ENCODE peak calls at places on chromosomes 4 and X, in seven cellular contexts. One of them, this sample, is unnamed.

GRCh38 chr4:40546506-40546905 is 83.2 kb downstream of the RBM47 start:
- DNase-seq in uterus: no peak
- DNase-seq in A549: no peak
- DNase-seq in stomach: peak
- DNase-seq in esophagus muscularis mucosa: no peak
- DNase-seq in Peyer's patch: peak
- DNase-seq in adrenal gland: no peak
- DNase-seq in this sample: no peak

GRCh38 chr4:141465151-141465550 is 171.2 kb upstream of the IL15 start:
- DNase-seq in uterus: no peak
- DNase-seq in A549: no peak
- DNase-seq in stomach: no peak
- DNase-seq in esophagus muscularis mucosa: no peak
- DNase-seq in Peyer's patch: no peak
- DNase-seq in adrenal gland: no peak
- DNase-seq in this sample: no peak

GRCh38 chrX:18272222-18272621 is 51.5 kb upstream of the BEND2 start:
- DNase-seq in uterus: no peak
- DNase-seq in A549: no peak
- DNase-seq in stomach: no peak
- DNase-seq in esophagus muscularis mucosa: no peak
- DNase-seq in Peyer's patch: no peak
- DNase-seq in adrenal gland: no peak
- DNase-seq in this sample: no peak

GRCh38 chr4:169774466-169775445 is 17.0 kb upstream of the HPF1 start:
- DNase-seq in uterus: no peak
- DNase-seq in A549: no peak
- DNase-seq in stomach: no peak
- DNase-seq in esophagus muscularis mucosa: peak
- DNase-seq in Peyer's patch: no peak
- DNase-seq in adrenal gland: no peak
- DNase-seq in this sample: no peak

GRCh38 chrX:109350621-109351020 is 131.3 kb downstream of the GUCY2F start:
- DNase-seq in uterus: no peak
- DNase-seq in A549: no peak
- DNase-seq in stomach: no peak
- DNase-seq in esophagus muscularis mucosa: no peak
- DNase-seq in Peyer's patch: no peak
- DNase-seq in adrenal gland: no peak
- DNase-seq in this sample: no peak

GRCh38 chr4:153710681-153711080 is 26.6 kb downstream of the TLR2 start:
- DNase-seq in uterus: no peak
- DNase-seq in A549: no peak
- DNase-seq in stomach: no peak
- DNase-seq in esophagus muscularis mucosa: no peak
- DNase-seq in Peyer's patch: no peak
- DNase-seq in adrenal gland: no peak
- DNase-seq in this sample: no peak

GRCh38 chr4:140968371-140968770 is 164.9 kb downstream of the RNF150 start:
- DNase-seq in uterus: no peak
- DNase-seq in A549: no peak
- DNase-seq in stomach: no peak
- DNase-seq in esophagus muscularis mucosa: no peak
- DNase-seq in Peyer's patch: no peak
- DNase-seq in adrenal gland: no peak
- DNase-seq in this sample: no peak

GRCh38 chr4:159384619-159385018 is 281.7 kb downstream of the RAPGEF2 start:
- DNase-seq in uterus: no peak
- DNase-seq in A549: no peak
- DNase-seq in stomach: no peak
- DNase-seq in esophagus muscularis mucosa: no peak
- DNase-seq in Peyer's patch: no peak
- DNase-seq in adrenal gland: no peak
- DNase-seq in this sample: no peak

GRCh38 chr4:115537387-115537786 is 424.0 kb upstream of the NDST4 start:
- DNase-seq in uterus: no peak
- DNase-seq in A549: no peak
- DNase-seq in stomach: no peak
- DNase-seq in esophagus muscularis mucosa: no peak
- DNase-seq in Peyer's patch: no peak
- DNase-seq in adrenal gland: no peak
- DNase-seq in this sample: no peak

GRCh38 chrX:69615779-69616519 is at the start of gene EDA:
- DNase-seq in uterus: peak
- DNase-seq in A549: peak
- DNase-seq in stomach: peak
- DNase-seq in esophagus muscularis mucosa: peak
- DNase-seq in Peyer's patch: peak
- DNase-seq in adrenal gland: peak
- DNase-seq in this sample: peak

GRCh38 chr4:123397276-123398150 is 918 bp downstream of the SPRY1 start:
- DNase-seq in uterus: peak
- DNase-seq in A549: no peak
- DNase-seq in stomach: peak
- DNase-seq in esophagus muscularis mucosa: no peak
- DNase-seq in Peyer's patch: peak
- DNase-seq in adrenal gland: peak
- DNase-seq in this sample: peak

GRCh38 chr4:102503301-102503746 is 2.2 kb downstream of the NFKB1 start:
- DNase-seq in uterus: no peak
- DNase-seq in A549: no peak
- DNase-seq in stomach: no peak
- DNase-seq in esophagus muscularis mucosa: no peak
- DNase-seq in Peyer's patch: no peak
- DNase-seq in adrenal gland: no peak
- DNase-seq in this sample: no peak

GRCh38 chr4:156362581-156362980 is 408.9 kb upstream of the CTSO start:
- DNase-seq in uterus: no peak
- DNase-seq in A549: no peak
- DNase-seq in stomach: no peak
- DNase-seq in esophagus muscularis mucosa: no peak
- DNase-seq in Peyer's patch: no peak
- DNase-seq in adrenal gland: no peak
- DNase-seq in this sample: no peak

GRCh38 chr4:105619193-105619931 is 66.9 kb downstream of the ARHGEF38 start:
- DNase-seq in uterus: no peak
- DNase-seq in A549: no peak
- DNase-seq in stomach: peak
- DNase-seq in esophagus muscularis mucosa: no peak
- DNase-seq in Peyer's patch: peak
- DNase-seq in adrenal gland: peak
- DNase-seq in this sample: peak

GRCh38 chr4:183181081-183181480 is 82.0 kb downstream of the WWC2 start:
- DNase-seq in uterus: no peak
- DNase-seq in A549: no peak
- DNase-seq in stomach: no peak
- DNase-seq in esophagus muscularis mucosa: no peak
- DNase-seq in Peyer's patch: no peak
- DNase-seq in adrenal gland: no peak
- DNase-seq in this sample: no peak

GRCh38 chr4:183185018-183185417 is 86.0 kb downstream of the WWC2 start:
- DNase-seq in uterus: no peak
- DNase-seq in A549: no peak
- DNase-seq in stomach: no peak
- DNase-seq in esophagus muscularis mucosa: no peak
- DNase-seq in Peyer's patch: no peak
- DNase-seq in adrenal gland: no peak
- DNase-seq in this sample: no peak

GRCh38 chr4:183186803-183187202 is 87.7 kb downstream of the WWC2 start:
- DNase-seq in uterus: no peak
- DNase-seq in A549: no peak
- DNase-seq in stomach: no peak
- DNase-seq in esophagus muscularis mucosa: no peak
- DNase-seq in Peyer's patch: no peak
- DNase-seq in adrenal gland: no peak
- DNase-seq in this sample: no peak

GRCh38 chr4:183182873-183183725 is 84.0 kb downstream of the WWC2 start:
- DNase-seq in uterus: peak
- DNase-seq in A549: no peak
- DNase-seq in stomach: no peak
- DNase-seq in esophagus muscularis mucosa: no peak
- DNase-seq in Peyer's patch: no peak
- DNase-seq in adrenal gland: peak
- DNase-seq in this sample: no peak

GRCh38 chr4:183183906-183184535 is 85.0 kb downstream of the WWC2 start:
- DNase-seq in uterus: no peak
- DNase-seq in A549: no peak
- DNase-seq in stomach: no peak
- DNase-seq in esophagus muscularis mucosa: no peak
- DNase-seq in Peyer's patch: no peak
- DNase-seq in adrenal gland: no peak
- DNase-seq in this sample: no peak
- H3K4me3 ChIP-seq in uterus: no peak
- H3K4me3 ChIP-seq in A549: no peak
- H3K4me3 ChIP-seq in stomach: no peak
- H3K4me3 ChIP-seq in esophagus muscularis mucosa: no peak
- H3K4me3 ChIP-seq in Peyer's patch: no peak
- H3K4me3 ChIP-seq in adrenal gland: no peak
- H3K4me3 ChIP-seq in this sample: no peak

GRCh38 chrX:41144873-41145272 is 59.6 kb downstream of the USP9X start:
- DNase-seq in uterus: no peak
- DNase-seq in A549: no peak
- DNase-seq in stomach: no peak
- DNase-seq in esophagus muscularis mucosa: no peak
- DNase-seq in Peyer's patch: no peak
- DNase-seq in adrenal gland: no peak
- DNase-seq in this sample: no peak
- H3K27ac ChIP-seq in uterus: no peak
- H3K27ac ChIP-seq in A549: no peak
- H3K27ac ChIP-seq in stomach: no peak
- H3K27ac ChIP-seq in esophagus muscularis mucosa: no peak
- H3K27ac ChIP-seq in Peyer's patch: no peak
- H3K27ac ChIP-seq in adrenal gland: no peak
- H3K27ac ChIP-seq in this sample: no peak

DNA sequence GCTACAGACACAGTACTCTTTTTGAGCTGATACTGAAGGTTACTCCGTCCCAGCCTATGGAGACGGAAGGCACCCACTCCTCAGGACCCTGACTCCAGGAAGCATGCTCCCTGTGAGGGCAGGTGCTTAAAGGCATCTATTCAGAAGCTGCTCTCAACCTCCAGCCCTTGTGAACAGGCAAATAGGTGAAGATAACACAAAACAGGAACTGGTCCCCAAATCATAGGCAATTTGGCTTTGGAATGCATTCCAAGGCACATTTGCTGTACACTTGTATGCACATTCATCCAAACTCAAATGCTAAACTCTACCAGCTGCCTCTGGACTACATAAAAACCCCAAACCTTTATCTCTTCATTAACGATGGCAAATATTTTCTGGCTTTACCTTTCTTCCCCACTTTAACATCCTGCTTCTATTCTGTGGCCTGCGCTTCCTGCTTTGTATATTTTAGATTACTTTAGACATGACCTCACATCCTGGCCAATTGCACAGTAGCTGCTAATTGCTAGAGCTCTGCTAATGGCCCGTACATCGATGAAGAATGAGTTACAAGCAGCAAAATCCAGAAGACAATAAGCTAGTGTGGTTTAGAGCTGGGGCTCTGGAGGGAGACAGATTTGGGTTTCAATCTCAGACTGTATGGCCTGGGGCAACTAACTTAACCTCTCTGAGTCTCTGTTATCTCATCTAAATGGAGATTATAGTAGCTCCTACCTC is 3.2 kb downstream of the SEL1L3 start:
- DNase-seq in uterus: no peak
- DNase-seq in A549: no peak
- DNase-seq in stomach: no peak
- DNase-seq in esophagus muscularis mucosa: no peak
- DNase-seq in Peyer's patch: peak
- DNase-seq in adrenal gland: no peak
- DNase-seq in this sample: no peak
- TF ChIP-seq POLR2A in uterus: no peak
- TF ChIP-seq POLR2A in A549: no peak
- TF ChIP-seq POLR2A in stomach: no peak
- TF ChIP-seq POLR2A in esophagus muscularis mucosa: no peak
- TF ChIP-seq POLR2A in Peyer's patch: no peak
- TF ChIP-seq POLR2A in adrenal gland: no peak
- TF ChIP-seq POLR2A in this sample: no peak

GRCh38 chr4:121192500-121192899 is 28.4 kb upstream of the TNIP3 start:
- DNase-seq in uterus: no peak
- DNase-seq in A549: no peak
- DNase-seq in stomach: no peak
- DNase-seq in esophagus muscularis mucosa: no peak
- DNase-seq in Peyer's patch: no peak
- DNase-seq in adrenal gland: no peak
- DNase-seq in this sample: no peak
- H3K4me3 ChIP-seq in uterus: no peak
- H3K4me3 ChIP-seq in A549: peak
- H3K4me3 ChIP-seq in stomach: no peak
- H3K4me3 ChIP-seq in esophagus muscularis mucosa: peak
- H3K4me3 ChIP-seq in Peyer's patch: no peak
- H3K4me3 ChIP-seq in adrenal gland: no peak
- H3K4me3 ChIP-seq in this sample: no peak

DNA sequence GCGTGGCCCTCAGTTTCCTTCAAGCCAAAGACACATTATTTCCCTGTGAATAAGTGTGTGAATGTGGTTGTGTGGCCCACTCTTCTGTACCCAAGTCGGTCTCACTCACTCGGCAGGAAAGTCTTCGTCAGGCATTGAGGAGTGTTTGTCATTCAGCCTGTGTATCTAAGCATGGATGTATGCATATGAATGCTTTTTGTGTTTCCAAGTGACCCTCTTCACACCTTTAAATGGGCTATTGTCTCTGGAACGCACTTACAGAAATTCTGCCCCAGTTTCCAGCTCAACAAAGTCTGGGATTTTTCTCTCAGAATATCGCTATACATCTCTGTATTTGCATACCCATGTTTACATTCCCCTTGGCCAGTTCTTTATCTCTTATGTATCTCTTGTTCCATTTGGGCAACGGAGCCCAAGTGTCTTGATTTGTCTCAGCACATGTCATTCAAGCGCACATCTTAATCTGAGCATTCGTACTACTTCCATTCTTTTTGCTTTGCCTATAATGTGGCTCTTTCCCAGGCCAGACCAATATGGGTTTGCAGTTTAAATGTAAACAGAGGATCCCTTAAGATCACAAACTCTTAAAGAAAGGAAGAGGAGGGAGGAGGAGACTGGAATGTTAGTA is 4.8 kb downstream of the BCOR start:
- DNase-seq in uterus: no peak
- DNase-seq in A549: no peak
- DNase-seq in stomach: no peak
- DNase-seq in esophagus muscularis mucosa: no peak
- DNase-seq in Peyer's patch: no peak
- DNase-seq in adrenal gland: no peak
- DNase-seq in this sample: no peak
- H3K27ac ChIP-seq in uterus: no peak
- H3K27ac ChIP-seq in A549: no peak
- H3K27ac ChIP-seq in stomach: no peak
- H3K27ac ChIP-seq in esophagus muscularis mucosa: no peak
- H3K27ac ChIP-seq in Peyer's patch: no peak
- H3K27ac ChIP-seq in adrenal gland: no peak
- H3K27ac ChIP-seq in this sample: no peak